ENCODE peak calls at places on chromosomes 16 and 17, in seven cellular contexts. One of them, this sample, is unnamed.

GRCh38 chr16:72877374-72878028 is 170.4 kb downstream of the ZFHX3 start:
- DNase-seq in testis: no peak
- DNase-seq in ovary: no peak
- DNase-seq in uterus: no peak
- DNase-seq in stomach: no peak
- DNase-seq in heart left ventricle: no peak
- DNase-seq in tibial nerve: no peak
- DNase-seq in this sample: no peak

GRCh38 chr17:4199818-4200402 is 56.9 kb downstream of the CYB5D2 start:
- DNase-seq in testis: no peak
- DNase-seq in ovary: no peak
- DNase-seq in uterus: no peak
- DNase-seq in stomach: no peak
- DNase-seq in heart left ventricle: no peak
- DNase-seq in tibial nerve: no peak
- DNase-seq in this sample: peak

GRCh38 chr16:88803264-88803987 is at the start of gene CDT1:
- DNase-seq in testis: peak
- DNase-seq in ovary: peak
- DNase-seq in uterus: peak
- DNase-seq in stomach: peak
- DNase-seq in heart left ventricle: peak
- DNase-seq in tibial nerve: peak
- DNase-seq in this sample: peak

GRCh38 chr16:19382887-19383816 is 34.5 kb upstream of the TMC5 start:
- DNase-seq in testis: no peak
- DNase-seq in ovary: no peak
- DNase-seq in uterus: no peak
- DNase-seq in stomach: peak
- DNase-seq in heart left ventricle: no peak
- DNase-seq in tibial nerve: no peak
- DNase-seq in this sample: no peak

GRCh38 chr17:31318298-31319190 is 2.9 kb downstream of the EVI2A start:
- DNase-seq in testis: peak
- DNase-seq in ovary: peak
- DNase-seq in uterus: peak
- DNase-seq in stomach: peak
- DNase-seq in heart left ventricle: peak
- DNase-seq in tibial nerve: peak
- DNase-seq in this sample: peak

GRCh38 chr17:37568350-37569053 is 40.7 kb downstream of the SYNRG start:
- DNase-seq in testis: no peak
- DNase-seq in ovary: no peak
- DNase-seq in uterus: no peak
- DNase-seq in stomach: no peak
- DNase-seq in heart left ventricle: no peak
- DNase-seq in tibial nerve: no peak
- DNase-seq in this sample: no peak

GRCh38 chr17:4540224-4541040 is 14.8 kb downstream of the MYBBP1A start:
- DNase-seq in testis: no peak
- DNase-seq in ovary: peak
- DNase-seq in uterus: peak
- DNase-seq in stomach: peak
- DNase-seq in heart left ventricle: peak
- DNase-seq in tibial nerve: no peak
- DNase-seq in this sample: no peak

GRCh38 chr17:5584971-5585794 is 874 bp upstream of the NLRP1 start:
- DNase-seq in testis: no peak
- DNase-seq in ovary: no peak
- DNase-seq in uterus: no peak
- DNase-seq in stomach: no peak
- DNase-seq in heart left ventricle: no peak
- DNase-seq in tibial nerve: no peak
- DNase-seq in this sample: no peak

GRCh38 chr17:51640108-51640622 is 379.8 kb downstream of the UTP18 start:
- DNase-seq in testis: peak
- DNase-seq in ovary: no peak
- DNase-seq in uterus: no peak
- DNase-seq in stomach: no peak
- DNase-seq in heart left ventricle: no peak
- DNase-seq in tibial nerve: no peak
- DNase-seq in this sample: no peak

GRCh38 chr17:35991075-35991474 is 4.5 kb upstream of the CCL14 start:
- DNase-seq in testis: no peak
- DNase-seq in ovary: no peak
- DNase-seq in uterus: no peak
- DNase-seq in stomach: no peak
- DNase-seq in heart left ventricle: no peak
- DNase-seq in tibial nerve: no peak
- DNase-seq in this sample: peak

GRCh38 chr16:26177438-26177837 is 485.7 kb downstream of the HS3ST4 start:
- DNase-seq in testis: no peak
- DNase-seq in ovary: no peak
- DNase-seq in uterus: no peak
- DNase-seq in stomach: no peak
- DNase-seq in heart left ventricle: no peak
- DNase-seq in tibial nerve: no peak
- DNase-seq in this sample: no peak

GRCh38 chr17:43129671-43130010 is 4.5 kb upstream of the BRCA1 start:
- DNase-seq in testis: no peak
- DNase-seq in ovary: no peak
- DNase-seq in uterus: no peak
- DNase-seq in stomach: no peak
- DNase-seq in heart left ventricle: no peak
- DNase-seq in tibial nerve: no peak
- DNase-seq in this sample: no peak

GRCh38 chr17:39098474-39099090 is 52.9 kb downstream of the PLXDC1 start:
- DNase-seq in testis: no peak
- DNase-seq in ovary: no peak
- DNase-seq in uterus: no peak
- DNase-seq in stomach: no peak
- DNase-seq in heart left ventricle: no peak
- DNase-seq in tibial nerve: no peak
- DNase-seq in this sample: no peak

GRCh38 chr16:65105173-65105572 is 16.7 kb downstream of the CDH11 start:
- DNase-seq in testis: no peak
- DNase-seq in ovary: no peak
- DNase-seq in uterus: no peak
- DNase-seq in stomach: no peak
- DNase-seq in heart left ventricle: no peak
- DNase-seq in tibial nerve: no peak
- DNase-seq in this sample: no peak

GRCh38 chr16:9372934-9373890 is 281.8 kb downstream of the HAPSTR1 start:
- DNase-seq in testis: no peak
- DNase-seq in ovary: no peak
- DNase-seq in uterus: no peak
- DNase-seq in stomach: no peak
- DNase-seq in heart left ventricle: no peak
- DNase-seq in tibial nerve: no peak
- DNase-seq in this sample: no peak

GRCh38 chr17:81154961-81155360 is 10.3 kb upstream of the PVALEF start:
- DNase-seq in testis: no peak
- DNase-seq in ovary: no peak
- DNase-seq in uterus: no peak
- DNase-seq in stomach: no peak
- DNase-seq in heart left ventricle: peak
- DNase-seq in tibial nerve: no peak
- DNase-seq in this sample: no peak

GRCh38 chr17:51743477-51743876 is 415.0 kb downstream of the CA10 start:
- DNase-seq in testis: no peak
- DNase-seq in ovary: no peak
- DNase-seq in uterus: no peak
- DNase-seq in stomach: no peak
- DNase-seq in heart left ventricle: no peak
- DNase-seq in tibial nerve: no peak
- DNase-seq in this sample: no peak

GRCh38 chr16:47204736-47205499 is 61.2 kb upstream of the NETO2 start:
- DNase-seq in testis: no peak
- DNase-seq in ovary: no peak
- DNase-seq in uterus: no peak
- DNase-seq in stomach: no peak
- DNase-seq in heart left ventricle: no peak
- DNase-seq in tibial nerve: no peak
- DNase-seq in this sample: no peak

GRCh38 chr16:67378642-67379041 is 14.7 kb downstream of the TPPP3 start:
- DNase-seq in testis: no peak
- DNase-seq in ovary: no peak
- DNase-seq in uterus: no peak
- DNase-seq in stomach: no peak
- DNase-seq in heart left ventricle: no peak
- DNase-seq in tibial nerve: no peak
- DNase-seq in this sample: no peak

GRCh38 chr17:29291163-29291752 is 2.7 kb downstream of the NUFIP2 start:
- DNase-seq in testis: no peak
- DNase-seq in ovary: no peak
- DNase-seq in uterus: no peak
- DNase-seq in stomach: no peak
- DNase-seq in heart left ventricle: no peak
- DNase-seq in tibial nerve: no peak
- DNase-seq in this sample: peak

GRCh38 chr16:14458576-14458975 is 171.5 kb downstream of the PARN start:
- DNase-seq in testis: no peak
- DNase-seq in ovary: no peak
- DNase-seq in uterus: no peak
- DNase-seq in stomach: no peak
- DNase-seq in heart left ventricle: no peak
- DNase-seq in tibial nerve: no peak
- DNase-seq in this sample: no peak

GRCh38 chr17:17582372-17582771 is 9.1 kb downstream of the PEMT start:
- DNase-seq in testis: no peak
- DNase-seq in ovary: no peak
- DNase-seq in uterus: no peak
- DNase-seq in stomach: no peak
- DNase-seq in heart left ventricle: no peak
- DNase-seq in tibial nerve: no peak
- DNase-seq in this sample: no peak

GRCh38 chr17:41680426-41681040 is 8.2 kb upstream of the EIF1 start:
- DNase-seq in testis: no peak
- DNase-seq in ovary: no peak
- DNase-seq in uterus: no peak
- DNase-seq in stomach: no peak
- DNase-seq in heart left ventricle: no peak
- DNase-seq in tibial nerve: no peak
- DNase-seq in this sample: no peak

GRCh38 chr16:26951950-26952349 is 114.8 kb upstream of the C16orf82 start:
- DNase-seq in testis: no peak
- DNase-seq in ovary: no peak
- DNase-seq in uterus: no peak
- DNase-seq in stomach: no peak
- DNase-seq in heart left ventricle: no peak
- DNase-seq in tibial nerve: no peak
- DNase-seq in this sample: no peak

GRCh38 chr16:21263640-21264211 is 14.4 kb downstream of the CRYM start:
- DNase-seq in testis: no peak
- DNase-seq in ovary: no peak
- DNase-seq in uterus: no peak
- DNase-seq in stomach: no peak
- DNase-seq in heart left ventricle: no peak
- DNase-seq in tibial nerve: no peak
- DNase-seq in this sample: no peak

GRCh38 chr17:29430275-29430674 is 40.1 kb downstream of the TAOK1 start:
- DNase-seq in testis: peak
- DNase-seq in ovary: no peak
- DNase-seq in uterus: no peak
- DNase-seq in stomach: no peak
- DNase-seq in heart left ventricle: no peak
- DNase-seq in tibial nerve: no peak
- DNase-seq in this sample: no peak

GRCh38 chr17:56351675-56352074 is 198.4 kb downstream of the ANKFN1 start:
- DNase-seq in testis: no peak
- DNase-seq in ovary: no peak
- DNase-seq in uterus: no peak
- DNase-seq in stomach: no peak
- DNase-seq in heart left ventricle: no peak
- DNase-seq in tibial nerve: no peak
- DNase-seq in this sample: no peak

GRCh38 chr16:65289022-65289421 is 167.2 kb upstream of the CDH11 start:
- DNase-seq in testis: peak
- DNase-seq in ovary: peak
- DNase-seq in uterus: no peak
- DNase-seq in stomach: no peak
- DNase-seq in heart left ventricle: peak
- DNase-seq in tibial nerve: no peak
- DNase-seq in this sample: no peak

GRCh38 chr17:45146616-45147101 is 1.6 kb upstream of the HEXIM1 start:
- DNase-seq in testis: peak
- DNase-seq in ovary: no peak
- DNase-seq in uterus: peak
- DNase-seq in stomach: peak
- DNase-seq in heart left ventricle: peak
- DNase-seq in tibial nerve: no peak
- DNase-seq in this sample: no peak
- TF ChIP-seq POLR2A in testis: no peak
- TF ChIP-seq POLR2A in ovary: no peak
- TF ChIP-seq POLR2A in uterus: no peak
- TF ChIP-seq POLR2A in stomach: no peak
- TF ChIP-seq POLR2A in heart left ventricle: no peak
- TF ChIP-seq POLR2A in tibial nerve: no peak
- TF ChIP-seq POLR2A in this sample: no peak

GRCh38 chr17:13016881-13017622 is 775 bp downstream of the ELAC2 start:
- DNase-seq in testis: no peak
- DNase-seq in ovary: no peak
- DNase-seq in uterus: no peak
- DNase-seq in stomach: no peak
- DNase-seq in heart left ventricle: no peak
- DNase-seq in tibial nerve: no peak
- DNase-seq in this sample: peak

GRCh38 chr17:13014801-13015200 is 3.0 kb downstream of the ELAC2 start:
- DNase-seq in testis: no peak
- DNase-seq in ovary: no peak
- DNase-seq in uterus: no peak
- DNase-seq in stomach: no peak
- DNase-seq in heart left ventricle: no peak
- DNase-seq in tibial nerve: no peak
- DNase-seq in this sample: peak

GRCh38 chr17:13017623-13018462 is at the start of gene ELAC2:
- DNase-seq in testis: peak
- DNase-seq in ovary: peak
- DNase-seq in uterus: peak
- DNase-seq in stomach: peak
- DNase-seq in heart left ventricle: peak
- DNase-seq in tibial nerve: peak
- DNase-seq in this sample: peak
- TF ChIP-seq CTCF in testis: peak
- TF ChIP-seq CTCF in ovary: no peak
- TF ChIP-seq CTCF in uterus: no peak
- TF ChIP-seq CTCF in stomach: no peak
- TF ChIP-seq CTCF in heart left ventricle: peak
- TF ChIP-seq CTCF in tibial nerve: no peak
- TF ChIP-seq CTCF in this sample: no peak

GRCh38 chr16:799111-799947 is 1.2 kb downstream of the GNG13 start:
- DNase-seq in testis: no peak
- DNase-seq in ovary: no peak
- DNase-seq in uterus: no peak
- DNase-seq in stomach: no peak
- DNase-seq in heart left ventricle: no peak
- DNase-seq in tibial nerve: no peak
- DNase-seq in this sample: no peak
- TF ChIP-seq POLR2A in testis: no peak
- TF ChIP-seq POLR2A in ovary: no peak
- TF ChIP-seq POLR2A in uterus: no peak
- TF ChIP-seq POLR2A in stomach: no peak
- TF ChIP-seq POLR2A in heart left ventricle: no peak
- TF ChIP-seq POLR2A in tibial nerve: no peak
- TF ChIP-seq POLR2A in this sample: no peak

GRCh38 chr16:5056347-5056746 is 9.4 kb downstream of the C16orf89 start:
- DNase-seq in testis: peak
- DNase-seq in ovary: no peak
- DNase-seq in uterus: no peak
- DNase-seq in stomach: peak
- DNase-seq in heart left ventricle: no peak
- DNase-seq in tibial nerve: no peak
- DNase-seq in this sample: no peak
- TF ChIP-seq CTCF in testis: no peak
- TF ChIP-seq CTCF in ovary: no peak
- TF ChIP-seq CTCF in uterus: no peak
- TF ChIP-seq CTCF in stomach: no peak
- TF ChIP-seq CTCF in heart left ventricle: peak
- TF ChIP-seq CTCF in tibial nerve: no peak
- TF ChIP-seq CTCF in this sample: no peak